ENCODE peak calls at places on chromosomes 13 and 19, in ten cellular contexts. R is fibroblast of pulmonary artery, A is mammary epithelial cell, T is IMR-90, Z is esophagus squamous epithelium, H is stomach, F is cardiac fibroblast, V is thoracic aorta, S is heart left ventricle, L is A549. U is an unnamed sample.

GRCh38 chr13:31835932-31836331 is 96.6 kb downstream of the RXFP2 start:
- DNase-seq in F (peak), R (peak), A (peak), Z (no peak), L (no peak), V (no peak), H (no peak), T (peak), S (no peak), U (no peak)

GRCh38 chr13:43744630-43745029 is 42.1 kb downstream of the ENOX1 start:
- DNase-seq in H (no peak), T (peak), R (peak), F (peak), S (no peak), Z (no peak), A (no peak), V (no peak), L (no peak), U (no peak)

GRCh38 chr13:46369506-46370268 is 17.4 kb downstream of the RUBCNL start:
- DNase-seq in H (no peak), T (peak), L (no peak), S (no peak), F (peak), A (peak), V (no peak), R (peak), Z (no peak), U (no peak)

GRCh38 chr13:61685683-61686013 is 270.0 kb upstream of the PCDH20 start:
- DNase-seq in S (no peak), F (no peak), H (no peak), L (peak), V (no peak), T (no peak), R (peak), A (no peak), Z (no peak), U (no peak)

GRCh38 chr13:67227131-67227983 is 2.8 kb downstream of the PCDH9 start:
- DNase-seq in S (no peak), A (no peak), L (no peak), R (no peak), V (no peak), H (no peak), T (no peak), F (no peak), Z (no peak), U (no peak)

GRCh38 chr19:11375143-11375948 is 880 bp downstream of the SWSAP1 start:
- DNase-seq in R (no peak), T (no peak), H (peak), F (no peak), S (peak), A (no peak), V (no peak), L (no peak), Z (no peak), U (no peak)

GRCh38 chr19:3942790-3943409 is 10.0 kb downstream of the NMRK2 start:
- DNase-seq in F (peak), A (no peak), Z (no peak), S (peak), T (no peak), H (no peak), R (no peak), L (peak), V (no peak), U (no peak)

GRCh38 chr19:31553112-31553843 is 204.0 kb upstream of the TSHZ3 start:
- DNase-seq in R (no peak), A (peak), Z (no peak), F (peak), S (no peak), H (no peak), L (peak), T (no peak), V (no peak), U (no peak)

GRCh38 chr13:37225414-37226047 is 120.1 kb upstream of the CSNK1A1L start:
- DNase-seq in L (no peak), H (no peak), S (no peak), F (peak), T (peak), Z (no peak), R (peak), V (no peak), A (peak), U (no peak)

GRCh38 chr13:100203696-100204367 is 114.9 kb downstream of the PCCA start:
- DNase-seq in Z (no peak), A (peak), F (peak), T (peak), H (no peak), R (peak), V (no peak), S (no peak), L (no peak), U (no peak)

GRCh38 chr13:99870541-99870940 is 101.0 kb downstream of the ZIC5 start:
- DNase-seq in Z (no peak), T (no peak), A (no peak), R (no peak), V (no peak), F (no peak), S (no peak), H (no peak), L (no peak), U (no peak)

GRCh38 chr13:29605860-29606526 is 10.5 kb upstream of the SLC7A1 start:
- DNase-seq in L (no peak), T (no peak), A (no peak), S (peak), V (no peak), F (no peak), Z (no peak), H (no peak), R (no peak), U (no peak)

GRCh38 chr19:49916839-49917733 is 11.9 kb upstream of the ATF5 start:
- DNase-seq in F (no peak), S (no peak), V (no peak), Z (no peak), R (no peak), A (no peak), T (no peak), H (no peak), L (no peak), U (no peak)

GRCh38 chr13:21813844-21814243 is 143.0 kb downstream of the FGF9 start:
- DNase-seq in A (no peak), F (no peak), L (no peak), V (no peak), H (no peak), Z (no peak), R (no peak), S (no peak), T (no peak), U (no peak)

GRCh38 chr19:57566396-57567256 is 7.0 kb upstream of the ZNF550 start:
- DNase-seq in R (peak), S (no peak), V (no peak), L (peak), T (peak), Z (no peak), H (no peak), F (peak), A (peak), U (no peak)

GRCh38 chr19:3073159-3073563 is 10.9 kb upstream of the TLE5 start:
- DNase-seq in Z (no peak), R (peak), H (no peak), S (no peak), F (peak), A (peak), T (peak), V (no peak), L (peak), U (no peak)

GRCh38 chr13:19910336-19911072 is 47.1 kb upstream of the ZMYM5 start:
- DNase-seq in A (peak), R (peak), F (peak), V (no peak), H (peak), T (peak), L (peak), Z (no peak), S (no peak), U (no peak)

GRCh38 chr13:52399708-52400107 is 6.3 kb downstream of the THSD1 start:
- DNase-seq in A (no peak), T (peak), H (no peak), Z (no peak), R (peak), S (no peak), F (peak), L (peak), V (no peak), U (no peak)

GRCh38 chr19:51607920-51608562 is 22.2 kb downstream of the SIGLEC5 start:
- DNase-seq in Z (no peak), A (peak), V (no peak), R (peak), H (peak), L (peak), T (peak), S (peak), F (peak), U (no peak)

GRCh38 chr19:50663280-50663790 is 14.1 kb downstream of the C19orf81 start:
- DNase-seq in L (peak), A (no peak), R (no peak), H (no peak), V (no peak), Z (no peak), S (no peak), F (no peak), T (no peak), U (no peak)

GRCh38 chr19:6340493-6341201 is 7.2 kb upstream of the ACER1 start:
- DNase-seq in H (no peak), V (no peak), T (no peak), Z (no peak), A (no peak), L (no peak), F (no peak), R (no peak), S (no peak), U (no peak)

GRCh38 chr19:11540642-11541041 is 2.0 kb downstream of the CNN1 start:
- DNase-seq in A (no peak), L (no peak), R (no peak), T (no peak), H (no peak), V (no peak), S (no peak), Z (no peak), F (no peak), U (no peak)

GRCh38 chr13:25380082-25380481 is 8.3 kb downstream of the ATP8A2 start:
- DNase-seq in F (no peak), T (no peak), H (no peak), V (no peak), L (no peak), R (no peak), S (no peak), A (no peak), Z (no peak), U (no peak)

GRCh38 chr13:86383561-86383960 is 584.3 kb upstream of the SLITRK6 start:
- DNase-seq in V (no peak), S (no peak), L (no peak), Z (no peak), H (no peak), R (no peak), A (no peak), F (no peak), T (no peak), U (no peak)

GRCh38 chr13:87535911-87536310 is 135.3 kb upstream of the SLITRK5 start:
- DNase-seq in R (no peak), T (no peak), F (no peak), Z (no peak), H (no peak), L (no peak), V (no peak), A (no peak), S (no peak), U (no peak)

GRCh38 chr19:55597493-55597892 is 1.8 kb downstream of the FIZ1 start:
- DNase-seq in Z (no peak), L (no peak), R (no peak), S (no peak), A (no peak), H (no peak), V (no peak), T (no peak), F (no peak), U (no peak)

GRCh38 chr13:87123987-87124784 is 547.0 kb upstream of the SLITRK5 start:
- DNase-seq in V (no peak), Z (no peak), S (peak), H (no peak), R (peak), T (peak), F (peak), A (peak), L (peak), U (no peak)

GRCh38 chr13:75219479-75220237 is 262.3 kb downstream of the TBC1D4 start:
- DNase-seq in F (peak), V (peak), R (peak), A (peak), H (peak), S (peak), L (peak), Z (peak), T (peak), U (peak)

GRCh38 chr19:4914736-4915501 is 5.6 kb downstream of the UHRF1 start:
- DNase-seq in S (no peak), V (no peak), L (peak), F (peak), Z (peak), A (peak), H (peak), T (peak), R (peak), U (no peak)

GRCh38 chr13:114123448-114123847 is 9.0 kb downstream of the RASA3 start:
- DNase-seq in F (no peak), T (no peak), H (no peak), Z (no peak), R (no peak), L (no peak), A (no peak), V (no peak), S (no peak), U (no peak)

GRCh38 chr19:16064209-16064889 is 11.9 kb upstream of the TPM4 start:
- DNase-seq in T (no peak), H (no peak), Z (no peak), V (no peak), R (no peak), A (no peak), S (no peak), L (no peak), F (no peak), U (no peak)

GRCh38 chr19:10107817-10108367 is 1.7 kb downstream of the PPAN start:
- DNase-seq in Z (no peak), V (no peak), T (no peak), F (no peak), S (no peak), H (no peak), A (no peak), L (no peak), R (no peak), U (no peak)

GRCh38 chr19:10565028-10565566 is 713 bp downstream of the KRI1 start:
- DNase-seq in R (peak), H (peak), V (no peak), T (peak), L (peak), A (no peak), S (no peak), Z (no peak), F (peak), U (no peak)

GRCh38 chr13:39777527-39778061 is 122.1 kb downstream of the COG6 start:
- DNase-seq in Z (no peak), H (no peak), V (no peak), A (peak), T (peak), R (peak), L (peak), F (peak), S (no peak), U (no peak)

GRCh38 chr19:58357798-58358145 is 4.5 kb upstream of the A1BG start:
- DNase-seq in T (no peak), F (no peak), S (no peak), A (no peak), H (no peak), Z (no peak), V (no peak), L (no peak), R (no peak), U (no peak)

GRCh38 chr19:52665529-52665928 is 27.4 kb upstream of the ZNF83 start:
- DNase-seq in V (no peak), H (no peak), S (no peak), R (no peak), L (no peak), T (peak), A (peak), F (peak), Z (no peak), U (no peak)

GRCh38 chr13:100128838-100129237 is 39.9 kb downstream of the PCCA start:
- DNase-seq in H (no peak), S (no peak), A (no peak), R (no peak), V (no peak), L (no peak), T (no peak), F (no peak), Z (no peak), U (no peak)

GRCh38 chr19:48926909-48927308 is 6.6 kb upstream of the DHDH start:
- DNase-seq in Z (no peak), F (peak), S (peak), T (peak), R (peak), L (peak), V (peak), A (peak), H (peak), U (no peak)

GRCh38 chr13:30802953-30803478 is 67.7 kb downstream of the ALOX5AP start:
- DNase-seq in L (peak), T (peak), S (peak), H (peak), Z (peak), F (peak), V (peak), A (peak), R (peak), U (peak)

GRCh38 chr13:30803791-30804190 is 68.4 kb downstream of the ALOX5AP start:
- DNase-seq in F (no peak), T (no peak), A (no peak), L (no peak), S (no peak), Z (no peak), H (no peak), R (no peak), V (no peak), U (no peak)

GRCh38 chr13:30805132-30805537 is 69.8 kb downstream of the ALOX5AP start:
- DNase-seq in Z (no peak), V (no peak), F (no peak), A (no peak), L (no peak), T (no peak), S (no peak), R (no peak), H (no peak), U (no peak)

GRCh38 chr13:30805603-30806011 is 70.3 kb downstream of the ALOX5AP start:
- DNase-seq in H (no peak), Z (no peak), L (no peak), A (peak), V (no peak), S (no peak), F (no peak), R (peak), T (peak), U (no peak)

GRCh38 chr13:30804474-30804873 is 69.1 kb downstream of the ALOX5AP start:
- DNase-seq in H (no peak), Z (no peak), R (no peak), S (no peak), A (no peak), T (no peak), F (peak), V (no peak), L (no peak), U (no peak)
- TF ChIP-seq CTCF in H (no peak), Z (no peak), R (no peak), S (no peak), A (peak), T (peak), F (peak), V (no peak), L (no peak), U (no peak)

DNA sequence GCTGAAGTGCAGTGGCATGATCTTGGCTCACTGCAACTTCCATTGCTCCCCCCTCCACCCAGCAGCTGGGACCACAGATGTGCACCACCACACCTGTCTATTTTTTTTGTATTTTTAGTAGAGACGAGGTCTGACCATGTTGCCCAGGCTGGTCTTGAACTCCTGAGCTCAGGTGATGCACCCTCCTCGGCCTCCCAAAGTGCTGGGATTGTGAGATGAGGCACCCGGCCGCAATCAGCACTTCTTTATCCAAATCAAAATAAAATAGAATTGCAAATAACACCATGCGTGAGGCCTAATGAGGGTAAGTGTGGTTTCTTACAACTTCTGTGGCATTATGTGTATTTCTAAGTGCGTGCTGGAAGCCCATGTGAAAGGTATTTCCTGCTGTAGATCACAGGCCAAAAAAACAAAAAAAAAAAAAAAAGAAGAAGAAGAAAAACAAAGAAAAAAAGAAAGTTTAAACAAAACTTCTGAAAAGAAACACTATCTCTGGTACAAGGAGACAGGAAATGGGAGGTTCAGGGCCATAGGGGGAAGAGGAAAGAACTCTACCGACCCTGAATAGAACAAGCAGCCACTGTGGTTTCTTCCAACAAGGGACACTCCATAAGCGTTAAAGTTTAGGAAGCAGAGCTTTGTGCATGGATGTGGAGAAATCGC is 3.0 kb upstream of the GRAMD1A start:
- DNase-seq in Z (no peak), L (no peak), S (no peak), H (no peak), F (no peak), A (no peak), T (no peak), R (peak), V (no peak), U (no peak)
- H3K4me3 ChIP-seq in Z (no peak), L (no peak), S (no peak), H (no peak), F (no peak), A (no peak), T (no peak), R (no peak), V (no peak), U (no peak)

GRCh38 chr13:91406619-91407018 is 8.2 kb downstream of the GPC5 start:
- DNase-seq in F (peak), T (peak), L (peak), H (no peak), A (peak), V (no peak), S (no peak), R (peak), Z (no peak), U (peak)
- TF ChIP-seq CTCF in F (peak), T (peak), L (peak), H (no peak), A (peak), V (no peak), S (peak), R (peak), Z (no peak), U (peak)

DNA sequence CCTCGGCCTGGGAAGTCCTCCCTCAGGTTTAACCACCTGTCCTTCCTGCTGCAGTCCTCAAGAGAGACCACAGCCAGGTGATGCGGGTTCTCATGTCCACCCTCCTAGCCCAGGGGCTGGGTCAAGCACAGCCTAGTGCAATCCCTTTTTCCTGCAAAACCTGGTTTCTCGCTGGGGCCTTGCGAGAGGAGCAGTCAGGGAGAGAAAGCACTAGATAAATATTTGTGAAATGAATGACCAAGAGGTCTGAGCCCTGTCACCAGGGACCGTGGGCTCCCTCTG is 2.3 kb downstream of the SLC8A2 start:
- DNase-seq in R (no peak), F (no peak), V (no peak), L (no peak), T (no peak), H (no peak), A (no peak), S (no peak), Z (no peak), U (no peak)
- H3K4me3 ChIP-seq in R (no peak), F (no peak), V (no peak), L (no peak), T (no peak), H (no peak), A (no peak), S (no peak), Z (no peak), U (no peak)

GRCh38 chr13:35743165-35743564 is 266.7 kb upstream of the MAB21L1 start:
- DNase-seq in H (no peak), F (no peak), A (no peak), V (no peak), L (no peak), S (no peak), T (no peak), Z (no peak), R (no peak), U (no peak)
- TF ChIP-seq CTCF in H (no peak), F (no peak), A (no peak), V (no peak), L (no peak), S (no peak), T (no peak), Z (no peak), R (no peak), U (no peak)

GRCh38 chr13:50222569-50223332 is 207.5 kb downstream of the KCNRG start:
- DNase-seq in H (peak), V (peak), Z (no peak), S (peak), T (peak), R (peak), L (no peak), F (peak), A (peak), U (no peak)
- H3K4me3 ChIP-seq in H (peak), V (peak), Z (no peak), S (no peak), T (peak), R (peak), L (no peak), F (peak), A (peak), U (no peak)

GRCh38 chr13:103288114-103288513 is 221.9 kb upstream of the SLC10A2 start:
- DNase-seq in T (no peak), F (peak), A (no peak), H (no peak), R (peak), Z (no peak), L (no peak), V (no peak), S (no peak), U (no peak)
- TF ChIP-seq CTCF in T (no peak), F (no peak), A (no peak), H (no peak), R (no peak), Z (no peak), L (no peak), V (no peak), S (no peak), U (no peak)

GRCh38 chr13:22926176-22927007 is 254.4 kb upstream of the SGCG start:
- DNase-seq in L (no peak), V (no peak), Z (no peak), T (no peak), R (peak), S (peak), H (no peak), F (no peak), A (no peak), U (no peak)
- H3K4me3 ChIP-seq in L (no peak), V (peak), Z (peak), T (no peak), R (peak), S (peak), H (peak), F (peak), A (no peak), U (peak)